ENCODE peak calls at places on chromosomes 2 and 18, in four cellular contexts. One of them, this sample, is unnamed.
A peak's percentile ranks its signal among the peaks of the same experiment; 100 is the strongest.

GRCh38 chr2:113218283-113219091 is 44.7 kb downstream of the PSD4 start:
- DNase-seq in EH: peak; percentile 75
- DNase-seq in stimulated activated naive CD8-positive, alpha-beta T cell treated with anti-CD3 and anti-CD28 coated beads, Interleukin-15, Interleukin-2, amounts not matched to agents 100 U/mL and 50 U/mL, for 24 hours: no peak
- DNase-seq in HuH-7.5: peak; percentile 71
- DNase-seq in this sample: peak; percentile 99

GRCh38 chr2:7646661-7647060 is 729.4 kb downstream of the RNF144A start:
- DNase-seq in EH: no peak
- DNase-seq in stimulated activated naive CD8-positive, alpha-beta T cell treated with anti-CD3 and anti-CD28 coated beads, Interleukin-15, Interleukin-2, amounts not matched to agents 100 U/mL and 50 U/mL, for 24 hours: no peak
- DNase-seq in HuH-7.5: no peak
- DNase-seq in this sample: no peak

GRCh38 chr2:104849618-104850097 is 4.3 kb upstream of the POU3F3 start:
- DNase-seq in EH: peak; percentile 54
- DNase-seq in stimulated activated naive CD8-positive, alpha-beta T cell treated with anti-CD3 and anti-CD28 coated beads, Interleukin-15, Interleukin-2, amounts not matched to agents 100 U/mL and 50 U/mL, for 24 hours: peak; percentile 76
- DNase-seq in HuH-7.5: peak; percentile 68
- DNase-seq in this sample: peak; percentile 56

GRCh38 chr2:137963535-137964065 is 673 bp upstream of the HNMT start:
- DNase-seq in EH: no peak
- DNase-seq in stimulated activated naive CD8-positive, alpha-beta T cell treated with anti-CD3 and anti-CD28 coated beads, Interleukin-15, Interleukin-2, amounts not matched to agents 100 U/mL and 50 U/mL, for 24 hours: no peak
- DNase-seq in HuH-7.5: no peak
- DNase-seq in this sample: no peak

GRCh38 chr2:101696272-101697123 is 1.0 kb upstream of the MAP4K4 start:
- DNase-seq in EH: peak; percentile 32
- DNase-seq in stimulated activated naive CD8-positive, alpha-beta T cell treated with anti-CD3 and anti-CD28 coated beads, Interleukin-15, Interleukin-2, amounts not matched to agents 100 U/mL and 50 U/mL, for 24 hours: no peak
- DNase-seq in HuH-7.5: no peak
- DNase-seq in this sample: no peak

GRCh38 chr18:59554796-59555195 is 142.4 kb downstream of the CCBE1 start:
- DNase-seq in EH: no peak
- DNase-seq in stimulated activated naive CD8-positive, alpha-beta T cell treated with anti-CD3 and anti-CD28 coated beads, Interleukin-15, Interleukin-2, amounts not matched to agents 100 U/mL and 50 U/mL, for 24 hours: no peak
- DNase-seq in HuH-7.5: no peak
- DNase-seq in this sample: no peak

GRCh38 chr2:72925328-72925943 is 8.1 kb downstream of the EMX1 start:
- DNase-seq in EH: no peak
- DNase-seq in stimulated activated naive CD8-positive, alpha-beta T cell treated with anti-CD3 and anti-CD28 coated beads, Interleukin-15, Interleukin-2, amounts not matched to agents 100 U/mL and 50 U/mL, for 24 hours: no peak
- DNase-seq in HuH-7.5: peak; percentile 19
- DNase-seq in this sample: no peak

GRCh38 chr2:119333360-119333759 is 33.3 kb downstream of the C2orf76 start:
- DNase-seq in EH: peak; percentile 2
- DNase-seq in stimulated activated naive CD8-positive, alpha-beta T cell treated with anti-CD3 and anti-CD28 coated beads, Interleukin-15, Interleukin-2, amounts not matched to agents 100 U/mL and 50 U/mL, for 24 hours: no peak
- DNase-seq in HuH-7.5: no peak
- DNase-seq in this sample: no peak

GRCh38 chr18:74252032-74252380 is 39.8 kb downstream of the CYB5A start:
- DNase-seq in EH: peak; percentile 48
- DNase-seq in stimulated activated naive CD8-positive, alpha-beta T cell treated with anti-CD3 and anti-CD28 coated beads, Interleukin-15, Interleukin-2, amounts not matched to agents 100 U/mL and 50 U/mL, for 24 hours: peak; percentile 15
- DNase-seq in HuH-7.5: no peak
- DNase-seq in this sample: peak; percentile 65

GRCh38 chr2:25178976-25179375 is 10.6 kb upstream of the POMC start:
- DNase-seq in EH: no peak
- DNase-seq in stimulated activated naive CD8-positive, alpha-beta T cell treated with anti-CD3 and anti-CD28 coated beads, Interleukin-15, Interleukin-2, amounts not matched to agents 100 U/mL and 50 U/mL, for 24 hours: no peak
- DNase-seq in HuH-7.5: no peak
- DNase-seq in this sample: no peak

GRCh38 chr2:141899740-141900139 is 231.1 kb downstream of the LRP1B start:
- DNase-seq in EH: no peak
- DNase-seq in stimulated activated naive CD8-positive, alpha-beta T cell treated with anti-CD3 and anti-CD28 coated beads, Interleukin-15, Interleukin-2, amounts not matched to agents 100 U/mL and 50 U/mL, for 24 hours: no peak
- DNase-seq in HuH-7.5: no peak
- DNase-seq in this sample: no peak

GRCh38 chr2:140275427-140275826 is 1495.2 kb upstream of the NXPH2 start:
- DNase-seq in EH: no peak
- DNase-seq in stimulated activated naive CD8-positive, alpha-beta T cell treated with anti-CD3 and anti-CD28 coated beads, Interleukin-15, Interleukin-2, amounts not matched to agents 100 U/mL and 50 U/mL, for 24 hours: no peak
- DNase-seq in HuH-7.5: no peak
- DNase-seq in this sample: no peak

GRCh38 chr2:236875906-236876505 is 209.7 kb upstream of the COPS8 start:
- DNase-seq in EH: no peak
- DNase-seq in stimulated activated naive CD8-positive, alpha-beta T cell treated with anti-CD3 and anti-CD28 coated beads, Interleukin-15, Interleukin-2, amounts not matched to agents 100 U/mL and 50 U/mL, for 24 hours: no peak
- DNase-seq in HuH-7.5: no peak
- DNase-seq in this sample: no peak

GRCh38 chr2:45260946-45261345 is 251.7 kb upstream of the SIX2 start:
- DNase-seq in EH: no peak
- DNase-seq in stimulated activated naive CD8-positive, alpha-beta T cell treated with anti-CD3 and anti-CD28 coated beads, Interleukin-15, Interleukin-2, amounts not matched to agents 100 U/mL and 50 U/mL, for 24 hours: no peak
- DNase-seq in HuH-7.5: no peak
- DNase-seq in this sample: no peak

GRCh38 chr2:158979775-158980174 is 11.3 kb downstream of the TANC1 start:
- DNase-seq in EH: no peak
- DNase-seq in stimulated activated naive CD8-positive, alpha-beta T cell treated with anti-CD3 and anti-CD28 coated beads, Interleukin-15, Interleukin-2, amounts not matched to agents 100 U/mL and 50 U/mL, for 24 hours: no peak
- DNase-seq in HuH-7.5: no peak
- DNase-seq in this sample: no peak

GRCh38 chr18:63878343-63878742 is 9.2 kb upstream of the SERPINB2 start:
- DNase-seq in EH: peak; percentile 34
- DNase-seq in stimulated activated naive CD8-positive, alpha-beta T cell treated with anti-CD3 and anti-CD28 coated beads, Interleukin-15, Interleukin-2, amounts not matched to agents 100 U/mL and 50 U/mL, for 24 hours: no peak
- DNase-seq in HuH-7.5: no peak
- DNase-seq in this sample: peak; percentile 57

GRCh38 chr2:98498703-98499445 is 54.2 kb downstream of the INPP4A start:
- DNase-seq in EH: no peak
- DNase-seq in stimulated activated naive CD8-positive, alpha-beta T cell treated with anti-CD3 and anti-CD28 coated beads, Interleukin-15, Interleukin-2, amounts not matched to agents 100 U/mL and 50 U/mL, for 24 hours: no peak
- DNase-seq in HuH-7.5: no peak
- DNase-seq in this sample: peak; percentile 55

GRCh38 chr18:48672671-48673340 is 134.0 kb downstream of the CTIF start:
- DNase-seq in EH: no peak
- DNase-seq in stimulated activated naive CD8-positive, alpha-beta T cell treated with anti-CD3 and anti-CD28 coated beads, Interleukin-15, Interleukin-2, amounts not matched to agents 100 U/mL and 50 U/mL, for 24 hours: no peak
- DNase-seq in HuH-7.5: no peak
- DNase-seq in this sample: no peak

GRCh38 chr2:64348386-64349142 is 105.4 kb upstream of the LGALSL start:
- DNase-seq in EH: peak; percentile 48
- DNase-seq in stimulated activated naive CD8-positive, alpha-beta T cell treated with anti-CD3 and anti-CD28 coated beads, Interleukin-15, Interleukin-2, amounts not matched to agents 100 U/mL and 50 U/mL, for 24 hours: no peak
- DNase-seq in HuH-7.5: no peak
- DNase-seq in this sample: peak; percentile 26

This sample was measured in M059J.